ENCODE peak calls at places on chromosomes 12 and 14, in four cellular contexts. One of them, this sample, is unnamed.

GRCh38 chr12:12716151-12716844 is 870 bp upstream of the CDKN1B start:
- DNase-seq in NCI-H2171: no peak
- DNase-seq in CD8-positive, alpha-beta T cell: peak
- DNase-seq in esophagus squamous epithelium: no peak
- DNase-seq in this sample: peak

GRCh38 chr14:92945959-92946846 is 23.3 kb downstream of the CHGA start:
- DNase-seq in NCI-H2171: no peak
- DNase-seq in CD8-positive, alpha-beta T cell: no peak
- DNase-seq in esophagus squamous epithelium: peak
- DNase-seq in this sample: peak

GRCh38 chr12:12538535-12538934 is 24.1 kb downstream of the DUSP16 start:
- DNase-seq in NCI-H2171: no peak
- DNase-seq in CD8-positive, alpha-beta T cell: no peak
- DNase-seq in esophagus squamous epithelium: no peak
- DNase-seq in this sample: no peak

GRCh38 chr12:132158677-132159554 is 14.7 kb downstream of the NOC4L start:
- DNase-seq in NCI-H2171: no peak
- DNase-seq in CD8-positive, alpha-beta T cell: peak
- DNase-seq in esophagus squamous epithelium: no peak
- DNase-seq in this sample: no peak

GRCh38 chr14:100221419-100222218 is 17.3 kb upstream of the YY1 start:
- DNase-seq in NCI-H2171: peak
- DNase-seq in CD8-positive, alpha-beta T cell: peak
- DNase-seq in esophagus squamous epithelium: no peak
- DNase-seq in this sample: peak

GRCh38 chr14:102518063-102518648 is 8.6 kb upstream of the ANKRD9 start:
- DNase-seq in NCI-H2171: no peak
- DNase-seq in CD8-positive, alpha-beta T cell: no peak
- DNase-seq in esophagus squamous epithelium: no peak
- DNase-seq in this sample: no peak

GRCh38 chr14:49203676-49204075 is 382.5 kb downstream of the RPS29 start:
- DNase-seq in NCI-H2171: no peak
- DNase-seq in CD8-positive, alpha-beta T cell: no peak
- DNase-seq in esophagus squamous epithelium: no peak
- DNase-seq in this sample: no peak

GRCh38 chr12:96255077-96255476 is 60.9 kb downstream of the ELK3 start:
- DNase-seq in NCI-H2171: no peak
- DNase-seq in CD8-positive, alpha-beta T cell: no peak
- DNase-seq in esophagus squamous epithelium: no peak
- DNase-seq in this sample: no peak

GRCh38 chr14:90397401-90398314 is 829 bp downstream of the CALM1 start:
- DNase-seq in NCI-H2171: peak
- DNase-seq in CD8-positive, alpha-beta T cell: peak
- DNase-seq in esophagus squamous epithelium: no peak
- DNase-seq in this sample: peak

GRCh38 chr14:99884834-99885648 is 91.8 kb downstream of the EML1 start:
- DNase-seq in NCI-H2171: peak
- DNase-seq in CD8-positive, alpha-beta T cell: no peak
- DNase-seq in esophagus squamous epithelium: no peak
- DNase-seq in this sample: no peak

GRCh38 chr12:107356266-107356936 is 263.1 kb upstream of the CRY1 start:
- DNase-seq in NCI-H2171: no peak
- DNase-seq in CD8-positive, alpha-beta T cell: no peak
- DNase-seq in esophagus squamous epithelium: no peak
- DNase-seq in this sample: no peak

GRCh38 chr12:30978639-30979038 is 52.1 kb downstream of the TSPAN11 start:
- DNase-seq in NCI-H2171: no peak
- DNase-seq in CD8-positive, alpha-beta T cell: no peak
- DNase-seq in esophagus squamous epithelium: no peak
- DNase-seq in this sample: no peak

GRCh38 chr14:26293909-26294308 is 303.9 kb downstream of the NOVA1 start:
- DNase-seq in NCI-H2171: no peak
- DNase-seq in CD8-positive, alpha-beta T cell: no peak
- DNase-seq in esophagus squamous epithelium: no peak
- DNase-seq in this sample: no peak

GRCh38 chr14:50521912-50522341 is 10.4 kb downstream of the MAP4K5 start:
- DNase-seq in NCI-H2171: no peak
- DNase-seq in CD8-positive, alpha-beta T cell: no peak
- DNase-seq in esophagus squamous epithelium: no peak
- DNase-seq in this sample: no peak

GRCh38 chr14:68734231-68734732 is 58.6 kb downstream of the ZFP36L1 start:
- DNase-seq in NCI-H2171: no peak
- DNase-seq in CD8-positive, alpha-beta T cell: peak
- DNase-seq in esophagus squamous epithelium: no peak
- DNase-seq in this sample: no peak

GRCh38 chr14:38098074-38098846 is 109.4 kb upstream of the SSTR1 start:
- DNase-seq in NCI-H2171: no peak
- DNase-seq in CD8-positive, alpha-beta T cell: no peak
- DNase-seq in esophagus squamous epithelium: no peak
- DNase-seq in this sample: no peak

GRCh38 chr12:79597910-79598309 is 92.9 kb downstream of the PAWR start:
- DNase-seq in NCI-H2171: no peak
- DNase-seq in CD8-positive, alpha-beta T cell: no peak
- DNase-seq in esophagus squamous epithelium: no peak
- DNase-seq in this sample: no peak

GRCh38 chr12:128040971-128041370 is 226.0 kb upstream of the TMEM132C start:
- DNase-seq in NCI-H2171: no peak
- DNase-seq in CD8-positive, alpha-beta T cell: no peak
- DNase-seq in esophagus squamous epithelium: no peak
- DNase-seq in this sample: no peak

GRCh38 chr14:74476607-74477006 is 16.5 kb downstream of the NPC2 start:
- DNase-seq in NCI-H2171: no peak
- DNase-seq in CD8-positive, alpha-beta T cell: no peak
- DNase-seq in esophagus squamous epithelium: no peak
- DNase-seq in this sample: no peak

GRCh38 chr12:63064080-63064479 is 86.9 kb downstream of the AVPR1A start:
- DNase-seq in NCI-H2171: no peak
- DNase-seq in CD8-positive, alpha-beta T cell: no peak
- DNase-seq in esophagus squamous epithelium: no peak
- DNase-seq in this sample: no peak

GRCh38 chr14:20494935-20495766 is 10.2 kb upstream of the RNASE10 start:
- DNase-seq in NCI-H2171: no peak
- DNase-seq in CD8-positive, alpha-beta T cell: no peak
- DNase-seq in esophagus squamous epithelium: no peak
- DNase-seq in this sample: no peak

GRCh38 chr12:28700161-28700560 is 448.9 kb upstream of the FAR2 start:
- DNase-seq in NCI-H2171: no peak
- DNase-seq in CD8-positive, alpha-beta T cell: no peak
- DNase-seq in esophagus squamous epithelium: no peak
- DNase-seq in this sample: no peak

GRCh38 chr14:96502621-96503251 is 554 bp downstream of the PAPOLA start:
- DNase-seq in NCI-H2171: peak
- DNase-seq in CD8-positive, alpha-beta T cell: peak
- DNase-seq in esophagus squamous epithelium: no peak
- DNase-seq in this sample: peak

GRCh38 chr12:76143343-76144252 is 59.1 kb upstream of the NAP1L1 start:
- DNase-seq in NCI-H2171: no peak
- DNase-seq in CD8-positive, alpha-beta T cell: no peak
- DNase-seq in esophagus squamous epithelium: no peak
- DNase-seq in this sample: peak

GRCh38 chr14:101200650-101201516 is 297.4 kb upstream of the RTL1 start:
- DNase-seq in NCI-H2171: no peak
- DNase-seq in CD8-positive, alpha-beta T cell: no peak
- DNase-seq in esophagus squamous epithelium: no peak
- DNase-seq in this sample: no peak

GRCh38 chr14:65168840-65169239 is 66.5 kb upstream of the MAX start:
- DNase-seq in NCI-H2171: no peak
- DNase-seq in CD8-positive, alpha-beta T cell: no peak
- DNase-seq in esophagus squamous epithelium: no peak
- DNase-seq in this sample: no peak

GRCh38 chr14:103188691-103189480 is 65.6 kb downstream of the TNFAIP2 start:
- DNase-seq in NCI-H2171: no peak
- DNase-seq in CD8-positive, alpha-beta T cell: peak
- DNase-seq in esophagus squamous epithelium: no peak
- DNase-seq in this sample: peak

GRCh38 chr14:77985235-77985634 is 184.9 kb upstream of the NRXN3 start:
- DNase-seq in NCI-H2171: peak
- DNase-seq in CD8-positive, alpha-beta T cell: no peak
- DNase-seq in esophagus squamous epithelium: no peak
- DNase-seq in this sample: no peak

GRCh38 chr12:83537428-83538053 is 850.8 kb downstream of the TMTC2 start:
- DNase-seq in NCI-H2171: no peak
- DNase-seq in CD8-positive, alpha-beta T cell: no peak
- DNase-seq in esophagus squamous epithelium: no peak
- DNase-seq in this sample: no peak

This sample was measured in Peyer's patch.